ENCODE peak calls at places on chromosome 18, in seven cellular contexts. C is KBM-7; P is midbrain; G is stimulated activated CD4-positive, alpha-beta T cell treated with anti-CD3 and anti-CD28 coated beads, Interleukin-4, amount 100 ng/mL, for 1 hour; Q is naive B cell; V is GM06990; R is T-cell. M is an unnamed sample.

GRCh38 chr18:79507076-79507545 is 111.4 kb downstream of the NFATC1 start:
- DNase-seq in C (peak; percentile 93), P (peak; percentile 55), G (peak; percentile 17), Q (no peak), V (no peak), R (no peak), M (no peak)

GRCh38 chr18:54232485-54233227 is 8.2 kb upstream of the MBD2 start:
- DNase-seq in C (no peak), P (no peak), G (no peak), Q (no peak), V (no peak), R (no peak), M (no peak)

GRCh38 chr18:23499571-23499889 is 3.8 kb upstream of the RMC1 start:
- DNase-seq in C (no peak), P (no peak), G (no peak), Q (peak; percentile 38), V (no peak), R (no peak), M (no peak)

GRCh38 chr18:51339866-51340265 is 142.4 kb upstream of the MEX3C start:
- DNase-seq in C (no peak), P (no peak), G (no peak), Q (no peak), V (no peak), R (no peak), M (no peak)

GRCh38 chr18:48607049-48607984 is 68.5 kb downstream of the CTIF start:
- DNase-seq in C (no peak), P (peak; percentile 39), G (no peak), Q (no peak), V (no peak), R (no peak), M (no peak)

GRCh38 chr18:48750485-48751175 is 200.1 kb downstream of the SMAD7 start:
- DNase-seq in C (peak; percentile 69), P (no peak), G (no peak), Q (no peak), V (no peak), R (no peak), M (no peak)

GRCh38 chr18:8536226-8536625 is 73.0 kb upstream of the RAB12 start:
- DNase-seq in C (no peak), P (no peak), G (no peak), Q (no peak), V (no peak), R (no peak), M (no peak)

GRCh38 chr18:47996091-47996541 is 65.7 kb upstream of the SMAD2 start:
- DNase-seq in C (no peak), P (no peak), G (no peak), Q (no peak), V (no peak), R (no peak), M (peak; percentile 83)

GRCh38 chr18:22293417-22293816 is 124.0 kb downstream of the GATA6 start:
- DNase-seq in C (no peak), P (no peak), G (no peak), Q (no peak), V (no peak), R (no peak), M (no peak)

GRCh38 chr18:48163184-48164095 is 233.0 kb upstream of the SMAD2 start:
- DNase-seq in C (no peak), P (no peak), G (no peak), Q (no peak), V (no peak), R (no peak), M (no peak)

GRCh38 chr18:44324361-44324760 is 356.3 kb upstream of the SETBP1 start:
- DNase-seq in C (no peak), P (no peak), G (no peak), Q (no peak), V (no peak), R (no peak), M (no peak)

GRCh38 chr18:79904357-79905147 is 46.9 kb downstream of the SLC66A2 start:
- DNase-seq in C (no peak), P (no peak), G (no peak), Q (no peak), V (no peak), R (no peak), M (no peak)

M was measured in Karpas-422.